ENCODE peak calls at places on chromosomes 1 and 21, in five cellular contexts. A, W, R, X and C are unnamed samples.

GRCh38 chr1:203291201-203292096 is 13.9 kb upstream of the BTG2 start:
- DNase-seq in A (peak; percentile 41), W (no peak), R (peak; percentile 70), X (no peak), C (no peak)

GRCh38 chr1:213585959-213586608 is 401.7 kb upstream of the PROX1 start:
- DNase-seq in X (no peak), R (no peak), A (no peak), W (no peak), C (no peak)

GRCh38 chr1:181318022-181318857 is 165.1 kb upstream of the CACNA1E start:
- DNase-seq in X (no peak), W (no peak), A (no peak), R (no peak), C (no peak)

GRCh38 chr1:61138305-61138704 is 55.9 kb downstream of the NFIA start:
- DNase-seq in A (no peak), X (no peak), R (no peak), W (no peak), C (no peak)

GRCh38 chr1:54297596-54298283 is 97.8 kb downstream of the MRPL37 start:
- DNase-seq in X (no peak), R (no peak), W (no peak), A (no peak), C (no peak)

GRCh38 chr1:175384546-175384945 is 192.0 kb upstream of the KIAA0040 start:
- DNase-seq in X (no peak), A (no peak), R (no peak), W (no peak), C (no peak)

GRCh38 chr1:21077085-21077484 is 99.6 kb downstream of the EIF4G3 start:
- DNase-seq in A (no peak), R (no peak), W (no peak), X (no peak), C (no peak)

GRCh38 chr1:40133122-40133665 is 28.0 kb upstream of the RLF start:
- DNase-seq in X (no peak), W (no peak), R (no peak), A (no peak), C (no peak)

GRCh38 chr1:145849356-145850165 is 4.1 kb downstream of the NUDT17 start:
- DNase-seq in X (no peak), A (no peak), R (no peak), W (no peak), C (no peak)

GRCh38 chr21:17911628-17912027 is 92.5 kb upstream of the C21orf91 start:
- DNase-seq in W (no peak), A (no peak), R (no peak), X (no peak), C (no peak)

GRCh38 chr1:112790920-112791722 is 76.0 kb upstream of the PPM1J start:
- DNase-seq in W (no peak), R (no peak), A (no peak), X (no peak), C (no peak)

GRCh38 chr1:204377800-204378608 is 18.3 kb upstream of the PLEKHA6 start:
- DNase-seq in W (no peak), A (peak; percentile 59), R (peak; percentile 62), X (no peak), C (no peak)
- TF ChIP-seq POLR2A in W (no peak), A (peak; percentile 42), R (peak; percentile 37), X (no peak), C (peak; percentile 8)

GRCh38 chr1:17596186-17596585 is 56.7 kb downstream of the ARHGEF10L start:
- DNase-seq in R (no peak), X (no peak), A (no peak), W (no peak), C (no peak)
- TF ChIP-seq POLR2A in R (no peak), X (no peak), A (no peak), W (no peak), C (no peak)

DNA sequence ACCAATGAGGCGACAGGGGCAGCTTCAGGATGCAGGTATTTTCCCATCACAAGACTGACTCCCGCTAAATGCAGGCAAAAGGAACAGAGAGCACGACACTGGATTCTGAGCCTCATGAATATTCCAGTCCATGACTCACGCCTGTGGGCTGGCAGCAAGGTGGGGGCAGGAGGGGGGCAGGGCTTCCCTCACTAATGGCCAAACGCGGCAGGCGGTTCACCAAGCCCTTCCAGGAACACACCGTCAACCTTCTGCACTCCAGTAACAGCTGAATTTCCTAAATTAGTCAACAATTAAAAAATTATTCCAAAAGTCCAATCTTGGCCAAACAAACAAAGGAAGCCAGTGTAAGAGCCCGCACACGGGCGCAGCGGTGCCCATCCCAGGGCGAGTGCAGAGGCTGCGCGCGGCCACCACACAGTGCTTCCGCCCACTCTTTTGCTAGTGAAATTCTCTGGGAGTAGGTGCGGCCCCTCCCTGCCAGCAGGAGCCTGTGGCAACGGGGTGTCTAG is 12.5 kb upstream of the GPR153 start:
- DNase-seq in R (no peak), X (no peak), A (no peak), W (no peak), C (no peak)
- TF ChIP-seq POLR2A in R (no peak), X (no peak), A (no peak), W (no peak), C (no peak)

GRCh38 chr1:204494281-204495077 is at the start of gene PIK3C2B:
- DNase-seq in A (peak; percentile 85), X (peak; percentile 57), R (peak; percentile 89), W (peak; percentile 92), C (peak; percentile 74)
- TF ChIP-seq POLR2A in A (peak; percentile 93), X (peak; percentile 67), R (peak; percentile 76), W (peak; percentile 65), C (peak; percentile 46)

GRCh38 chr1:211577826-211578639 is 928 bp downstream of the SLC30A1 start:
- DNase-seq in W (peak; percentile 81), X (peak; percentile 47), A (peak; percentile 76), R (peak; percentile 82), C (peak; percentile 38)
- TF ChIP-seq POLR2A in W (no peak), X (no peak), A (peak; percentile 47), R (peak; percentile 36), C (no peak)